ENCODE peak calls at places on chromosomes 12 and 14, in five cellular contexts. One of them, this sample, is unnamed. For H3K4me1 and H3K27me3, the result is how much of the 10 kb centered on the place peaks cover.

GRCh38 chr12:114136656-114137055 is 170.5 kb upstream of the RBM19 start:
- DNase-seq in hepatocyte: peak
- DNase-seq in psoas muscle: no peak
- DNase-seq in left ventricle myocardium inferior: no peak
- DNase-seq in vagina: no peak
- DNase-seq in this sample: no peak

GRCh38 chr14:69464829-69465228 is 19.7 kb upstream of the PLEKHD1 start:
- DNase-seq in vagina: no peak
- DNase-seq in left ventricle myocardium inferior: no peak
- DNase-seq in hepatocyte: no peak
- DNase-seq in psoas muscle: no peak
- DNase-seq in this sample: no peak

GRCh38 chr14:26917086-26917485 is 319.3 kb upstream of the NOVA1 start:
- DNase-seq in psoas muscle: no peak
- DNase-seq in left ventricle myocardium inferior: no peak
- DNase-seq in vagina: no peak
- DNase-seq in hepatocyte: peak
- DNase-seq in this sample: no peak

GRCh38 chr12:124915249-124916236 is 1.1 kb upstream of the UBC start:
- DNase-seq in hepatocyte: peak
- DNase-seq in vagina: no peak
- DNase-seq in left ventricle myocardium inferior: peak
- DNase-seq in psoas muscle: peak
- DNase-seq in this sample: peak

GRCh38 chr12:1306096-1306495 is 288.3 kb downstream of the FBXL14 start:
- DNase-seq in vagina: no peak
- DNase-seq in hepatocyte: no peak
- DNase-seq in left ventricle myocardium inferior: no peak
- DNase-seq in psoas muscle: no peak
- DNase-seq in this sample: no peak

GRCh38 chr12:7959278-7960063 is 23.5 kb upstream of the SLC2A3 start:
- DNase-seq in psoas muscle: no peak
- DNase-seq in hepatocyte: peak
- DNase-seq in left ventricle myocardium inferior: no peak
- DNase-seq in vagina: no peak
- DNase-seq in this sample: peak

GRCh38 chr14:74510955-74511354 is 17.4 kb downstream of the ISCA2 start:
- DNase-seq in vagina: no peak
- DNase-seq in left ventricle myocardium inferior: no peak
- DNase-seq in psoas muscle: peak
- DNase-seq in hepatocyte: no peak
- DNase-seq in this sample: no peak

GRCh38 chr12:27462151-27462694 is 15.7 kb downstream of the SMCO2 start:
- DNase-seq in left ventricle myocardium inferior: no peak
- DNase-seq in hepatocyte: no peak
- DNase-seq in psoas muscle: no peak
- DNase-seq in vagina: no peak
- DNase-seq in this sample: no peak

GRCh38 chr12:78793982-78794381 is 70.6 kb upstream of the SYT1 start:
- DNase-seq in hepatocyte: no peak
- DNase-seq in left ventricle myocardium inferior: no peak
- DNase-seq in vagina: no peak
- DNase-seq in psoas muscle: no peak
- DNase-seq in this sample: no peak

GRCh38 chr12:4012977-4013968 is 140.1 kb upstream of the PARP11 start:
- DNase-seq in psoas muscle: no peak
- DNase-seq in left ventricle myocardium inferior: no peak
- DNase-seq in hepatocyte: no peak
- DNase-seq in vagina: no peak
- DNase-seq in this sample: no peak

GRCh38 chr12:4012073-4012472 is 138.9 kb upstream of the PARP11 start:
- DNase-seq in vagina: no peak
- DNase-seq in hepatocyte: no peak
- DNase-seq in left ventricle myocardium inferior: no peak
- DNase-seq in psoas muscle: no peak
- DNase-seq in this sample: no peak

GRCh38 chr12:4015225-4016076 is 142.3 kb upstream of the PARP11 start:
- DNase-seq in hepatocyte: peak
- DNase-seq in left ventricle myocardium inferior: no peak
- DNase-seq in psoas muscle: no peak
- DNase-seq in vagina: no peak
- DNase-seq in this sample: no peak

GRCh38 chr12:4011597-4011996 is 138.4 kb upstream of the PARP11 start:
- DNase-seq in hepatocyte: peak
- DNase-seq in left ventricle myocardium inferior: no peak
- DNase-seq in psoas muscle: no peak
- DNase-seq in vagina: no peak
- DNase-seq in this sample: no peak

GRCh38 chr12:4014858-4015224 is 141.6 kb upstream of the PARP11 start:
- DNase-seq in psoas muscle: no peak
- DNase-seq in left ventricle myocardium inferior: no peak
- DNase-seq in vagina: no peak
- DNase-seq in hepatocyte: no peak
- DNase-seq in this sample: no peak
- H3K4me1 ChIP-seq in psoas muscle: under half
- H3K4me1 ChIP-seq in left ventricle myocardium inferior: under half
- H3K4me1 ChIP-seq in vagina: under half
- H3K4me1 ChIP-seq in hepatocyte: half or more
- H3K4me1 ChIP-seq in this sample: under half

DNA sequence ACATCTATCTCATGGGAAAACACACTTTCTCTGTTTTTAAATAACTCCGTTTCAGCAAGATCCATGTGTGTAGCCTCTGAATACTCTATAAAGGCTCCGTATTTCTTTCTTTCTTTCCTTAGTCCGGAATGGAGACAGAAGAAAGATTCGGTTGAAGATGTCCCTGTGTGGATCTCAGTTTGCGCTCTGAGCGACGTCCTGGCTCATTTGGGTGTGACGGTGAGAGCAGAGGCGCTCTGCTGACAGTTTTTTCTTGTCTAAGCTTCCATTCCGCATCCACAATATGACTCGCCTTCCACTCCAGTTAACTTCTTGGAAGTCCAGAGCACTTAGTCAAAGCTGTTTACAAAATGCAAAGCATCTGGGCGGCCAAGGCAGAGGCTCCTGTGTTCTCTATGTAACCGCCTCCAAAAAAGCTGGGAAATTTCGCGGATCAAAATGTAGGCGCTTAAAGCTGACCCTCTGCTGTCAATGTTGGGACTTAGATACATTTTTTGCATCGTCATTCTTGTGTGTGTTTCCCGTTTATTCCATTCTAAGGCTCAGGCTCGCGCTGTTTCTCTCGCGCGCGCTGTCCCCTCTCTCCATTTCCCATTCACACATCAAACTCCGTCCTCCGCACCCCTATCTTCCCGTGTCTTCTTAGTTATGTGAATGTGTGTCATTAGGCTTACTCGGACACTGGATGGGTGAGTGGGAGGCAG is 910 bp upstream of the FLRT2 start:
- DNase-seq in psoas muscle: peak
- DNase-seq in left ventricle myocardium inferior: no peak
- DNase-seq in hepatocyte: peak
- DNase-seq in vagina: no peak
- DNase-seq in this sample: no peak
- H3K27me3 ChIP-seq in psoas muscle: under half
- H3K27me3 ChIP-seq in left ventricle myocardium inferior: half or more
- H3K27me3 ChIP-seq in hepatocyte: under half
- H3K27me3 ChIP-seq in vagina: under half
- H3K27me3 ChIP-seq in this sample: under half

GRCh38 chr14:96614528-96614927 is 112.3 kb downstream of the PAPOLA start:
- DNase-seq in vagina: no peak
- DNase-seq in psoas muscle: no peak
- DNase-seq in left ventricle myocardium inferior: no peak
- DNase-seq in hepatocyte: no peak
- DNase-seq in this sample: no peak

GRCh38 chr14:96616168-96616681 is 114.0 kb downstream of the PAPOLA start:
- DNase-seq in hepatocyte: no peak
- DNase-seq in psoas muscle: no peak
- DNase-seq in left ventricle myocardium inferior: no peak
- DNase-seq in vagina: no peak
- DNase-seq in this sample: no peak

GRCh38 chr14:96622926-96623325 is 120.7 kb downstream of the PAPOLA start:
- DNase-seq in left ventricle myocardium inferior: no peak
- DNase-seq in hepatocyte: no peak
- DNase-seq in vagina: no peak
- DNase-seq in psoas muscle: no peak
- DNase-seq in this sample: peak

DNA sequence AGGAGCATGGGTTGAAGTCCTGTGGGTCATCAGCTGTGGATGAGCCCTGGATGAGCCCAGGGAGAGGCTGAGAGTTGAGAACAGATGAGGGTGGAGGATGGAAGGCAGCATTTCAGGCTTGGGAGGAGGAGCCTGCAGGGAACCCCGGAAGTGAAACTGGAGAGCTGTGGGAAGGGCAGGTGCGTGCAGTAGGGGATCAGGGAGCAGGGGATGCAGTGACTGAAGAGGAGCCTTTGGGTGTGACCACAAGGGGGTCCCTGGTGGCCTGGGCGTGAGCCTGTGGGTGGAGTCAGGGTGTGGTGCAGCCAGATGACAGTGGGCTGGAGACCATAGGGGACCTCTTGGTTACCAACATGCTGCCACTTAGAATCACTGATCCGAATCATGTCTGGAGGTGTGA is 115.5 kb downstream of the PAPOLA start:
- DNase-seq in vagina: no peak
- DNase-seq in psoas muscle: no peak
- DNase-seq in hepatocyte: no peak
- DNase-seq in left ventricle myocardium inferior: no peak
- DNase-seq in this sample: no peak
- H3K4me3 ChIP-seq in vagina: no peak
- H3K4me3 ChIP-seq in psoas muscle: no peak
- H3K4me3 ChIP-seq in hepatocyte: no peak
- H3K4me3 ChIP-seq in left ventricle myocardium inferior: no peak
- H3K4me3 ChIP-seq in this sample: no peak

GRCh38 chr12:93808169-93808899 is 131.2 kb downstream of the CRADD start:
- DNase-seq in hepatocyte: no peak
- DNase-seq in vagina: no peak
- DNase-seq in left ventricle myocardium inferior: no peak
- DNase-seq in psoas muscle: no peak
- DNase-seq in this sample: no peak
- H3K4me1 ChIP-seq in hepatocyte: under half
- H3K4me1 ChIP-seq in vagina: half or more
- H3K4me1 ChIP-seq in left ventricle myocardium inferior: half or more
- H3K4me1 ChIP-seq in psoas muscle: under half
- H3K4me1 ChIP-seq in this sample: under half

DNA sequence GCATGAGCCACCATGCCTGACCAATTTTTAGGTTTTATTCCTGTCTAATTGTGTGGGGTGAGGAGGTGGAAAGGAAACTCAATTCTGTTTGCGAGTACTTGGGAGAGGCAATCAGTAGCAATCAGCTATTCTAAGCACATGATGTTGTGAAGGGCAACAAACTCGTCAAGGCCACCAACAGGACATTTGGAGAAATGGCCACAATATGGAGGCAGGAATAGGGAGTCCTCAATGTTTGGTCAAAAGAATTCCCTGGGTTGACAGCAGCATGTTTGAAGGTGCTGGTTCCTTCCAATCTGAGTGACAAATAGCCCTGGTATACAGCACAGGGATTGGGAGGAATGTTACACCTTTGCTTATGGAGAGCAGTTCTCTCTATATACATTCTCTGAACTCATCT is 32.7 kb upstream of the USP44 start:
- DNase-seq in left ventricle myocardium inferior: no peak
- DNase-seq in vagina: no peak
- DNase-seq in hepatocyte: no peak
- DNase-seq in psoas muscle: no peak
- DNase-seq in this sample: no peak
- H3K27me3 ChIP-seq in left ventricle myocardium inferior: under half
- H3K27me3 ChIP-seq in vagina: under half
- H3K27me3 ChIP-seq in hepatocyte: under half
- H3K27me3 ChIP-seq in psoas muscle: under half
- H3K27me3 ChIP-seq in this sample: under half

This sample was measured in CD8-positive, alpha-beta memory T cell.